ENCODE peak calls at places on chromosomes 7 and 10, in four cellular contexts. I is tibial nerve, Q is astrocyte, R is lower lobe of right lung. L is an unnamed sample. For H3K4me1, the result is how much of the 10 kb centered on the place peaks cover.

GRCh38 chr7:44738876-44739665 is 9.6 kb upstream of the ZMIZ2 start:
- DNase-seq in R (no peak), Q (no peak), I (no peak), L (no peak)

GRCh38 chr7:100367676-100368613 is 5.3 kb upstream of the PILRA start:
- DNase-seq in I (no peak), R (peak), Q (no peak), L (no peak)

GRCh38 chr10:29811751-29812427 is 177.1 kb upstream of the SVIL start:
- DNase-seq in R (no peak), I (peak), Q (peak), L (no peak)

GRCh38 chr10:69413221-69413865 is 3.4 kb downstream of the TACR2 start:
- DNase-seq in I (peak), Q (peak), R (no peak), L (no peak)

GRCh38 chr10:95758351-95759025 is 2.5 kb downstream of the ENTPD1 start:
- DNase-seq in I (no peak), R (no peak), Q (no peak), L (no peak)

GRCh38 chr7:24378871-24379608 is 95.0 kb downstream of the NPY start:
- DNase-seq in R (peak), I (no peak), Q (peak), L (no peak)

GRCh38 chr10:124329941-124330340 is 88.8 kb downstream of the OAT start:
- DNase-seq in R (no peak), Q (no peak), I (no peak), L (no peak)

GRCh38 chr10:58152698-58153263 is 114.9 kb downstream of the IPMK start:
- DNase-seq in R (peak), I (peak), Q (peak), L (no peak)

GRCh38 chr10:125084191-125085186 is 75.9 kb downstream of the CTBP2 start:
- DNase-seq in I (no peak), Q (peak), R (no peak), L (no peak)

GRCh38 chr10:22631646-22632278 is 82.6 kb downstream of the PIP4K2A start:
- DNase-seq in R (no peak), I (no peak), Q (peak), L (no peak)

GRCh38 chr10:104680467-104681401 is 39.6 kb downstream of the SORCS3 start:
- DNase-seq in R (no peak), I (no peak), Q (no peak), L (no peak)

GRCh38 chr7:64878684-64879083 is 24.4 kb upstream of the ZNF273 start:
- DNase-seq in Q (no peak), I (peak), R (no peak), L (no peak)

GRCh38 chr10:18144928-18145327 is 4.7 kb downstream of the CACNB2 start:
- DNase-seq in I (no peak), Q (no peak), R (no peak), L (no peak)

GRCh38 chr10:127911218-127911866 is 4.4 kb downstream of the PTPRE start:
- DNase-seq in I (no peak), Q (no peak), R (no peak), L (no peak)

GRCh38 chr7:55574062-55574717 is 1.9 kb upstream of the VOPP1 start:
- DNase-seq in R (no peak), Q (peak), I (no peak), L (no peak)

GRCh38 chr10:49283491-49283890 is 15.5 kb upstream of the C10orf71 start:
- DNase-seq in R (no peak), Q (no peak), I (no peak), L (no peak)

GRCh38 chr10:97250952-97251351 is 41.5 kb downstream of the ARHGAP19 start:
- DNase-seq in R (no peak), Q (no peak), I (no peak), L (no peak)

GRCh38 chr7:131623154-131623553 is 66.7 kb upstream of the PODXL start:
- DNase-seq in R (no peak), Q (peak), I (no peak), L (no peak)

GRCh38 chr7:24214670-24215069 is 69.3 kb upstream of the NPY start:
- DNase-seq in R (no peak), I (no peak), Q (no peak), L (no peak)

GRCh38 chr10:130741901-130742625 is 569.5 kb downstream of the TCERG1L start:
- DNase-seq in R (no peak), I (no peak), Q (no peak), L (no peak)

GRCh38 chr10:125687507-125688185 is 4.7 kb upstream of the TEX36 start:
- DNase-seq in I (no peak), Q (no peak), R (no peak), L (no peak)

GRCh38 chr7:77484785-77485184 is 52.3 kb upstream of the PTPN12 start:
- DNase-seq in I (no peak), Q (no peak), R (no peak), L (no peak)

GRCh38 chr7:81685263-81685868 is 84.5 kb downstream of the HGF start:
- DNase-seq in Q (no peak), R (no peak), I (no peak), L (no peak)

GRCh38 chr7:80858141-80858903 is 60.5 kb downstream of the SEMA3C start:
- DNase-seq in R (no peak), I (no peak), Q (peak), L (no peak)

GRCh38 chr7:126699707-126700106 is 553.0 kb downstream of the GRM8 start:
- DNase-seq in I (no peak), R (no peak), Q (no peak), L (no peak)

GRCh38 chr10:47247190-47248059 is 52.6 kb upstream of the GDF10 start:
- DNase-seq in I (no peak), R (no peak), Q (no peak), L (no peak)

GRCh38 chr7:102431617-102432298 is 1.6 kb upstream of the ORAI2 start:
- DNase-seq in R (no peak), Q (no peak), I (no peak), L (peak)

GRCh38 chr10:103584216-103585010 is 90.9 kb downstream of the NEURL1 start:
- DNase-seq in R (peak), Q (no peak), I (no peak), L (peak)

GRCh38 chr10:96772239-96772638 is 51.9 kb upstream of the PIK3AP1 start:
- DNase-seq in Q (no peak), R (no peak), I (no peak), L (no peak)

GRCh38 chr10:123896217-123896927 is 4.8 kb upstream of the CPXM2 start:
- DNase-seq in I (no peak), R (no peak), Q (no peak), L (no peak)

GRCh38 chr10:6020806-6021205 is 41.4 kb downstream of the IL2RA start:
- DNase-seq in Q (no peak), I (peak), R (no peak), L (no peak)

GRCh38 chr10:35382096-35382495 is 45.8 kb downstream of the CCNY start:
- DNase-seq in I (no peak), Q (no peak), R (no peak), L (no peak)

GRCh38 chr7:20786421-20786778 is 286 bp downstream of the SP8 start:
- DNase-seq in R (no peak), Q (no peak), I (no peak), L (no peak)

GRCh38 chr7:22140597-22140996 is 194.9 kb upstream of the CDCA7L start:
- DNase-seq in I (no peak), R (no peak), Q (peak), L (no peak)

GRCh38 chr7:47503283-47503682 is 78.6 kb downstream of the TNS3 start:
- DNase-seq in Q (peak), I (no peak), R (no peak), L (no peak)

GRCh38 chr7:18306696-18307095 is 188.9 kb upstream of the HDAC9 start:
- DNase-seq in R (no peak), I (no peak), Q (no peak), L (no peak)

GRCh38 chr7:29115130-29115529 is 31.2 kb downstream of the CPVL start:
- DNase-seq in R (no peak), Q (no peak), I (no peak), L (no peak)

GRCh38 chr10:73910401-73910763 is 550 bp upstream of the PLAU start:
- DNase-seq in R (no peak), Q (no peak), I (no peak), L (no peak)

GRCh38 chr7:147678943-147679342 is 911.6 kb upstream of the C7orf33 start:
- DNase-seq in I (no peak), Q (no peak), R (no peak), L (no peak)
- H3K4me1 ChIP-seq in I (under half), Q (under half), R (under half), L (under half)

GRCh38 chr10:113945075-113945686 is 90.7 kb downstream of the NHLRC2 start:
- DNase-seq in I (no peak), Q (peak), R (peak), L (no peak)
- H3K27ac ChIP-seq in I (no peak), Q (no peak), R (peak), L (no peak)

GRCh38 chr7:11193888-11194287 is 220.2 kb downstream of the PHF14 start:
- DNase-seq in I (no peak), R (no peak), Q (no peak), L (no peak)
- H3K4me3 ChIP-seq in I (peak), R (peak), Q (no peak), L (no peak)

GRCh38 chr7:7979556-7979955 is 11.0 kb downstream of the GLCCI1 start:
- DNase-seq in I (no peak), Q (no peak), R (no peak), L (no peak)
- H3K4me1 ChIP-seq in I (under half), Q (under half), R (under half), L (under half)

DNA sequence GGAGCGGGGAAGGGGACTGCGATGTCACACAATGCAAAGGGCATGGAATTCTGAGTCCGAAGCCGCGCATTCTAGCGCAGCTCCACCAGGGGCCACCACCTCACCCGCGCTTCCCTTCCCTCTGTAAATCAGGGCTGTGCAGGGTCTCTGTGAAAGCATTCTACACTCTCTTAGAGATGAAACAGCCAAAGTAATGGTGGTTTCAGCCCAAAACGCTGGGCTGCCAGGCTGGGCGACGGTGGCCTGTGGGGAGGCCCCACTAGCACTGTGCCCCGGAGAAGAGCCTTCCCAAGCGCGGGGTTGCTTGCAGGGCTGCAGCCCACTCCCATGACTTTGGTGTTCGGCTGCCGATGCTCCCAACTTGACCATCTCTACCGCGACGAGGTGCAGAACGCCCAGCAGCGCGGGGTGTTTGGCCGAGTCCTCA is 11.4 kb downstream of the ATG9B start:
- DNase-seq in R (no peak), Q (no peak), I (no peak), L (no peak)
- H3K27ac ChIP-seq in R (no peak), Q (no peak), I (no peak), L (peak)

GRCh38 chr7:12814107-12814506 is 126.7 kb downstream of the ARL4A start:
- DNase-seq in Q (no peak), I (no peak), R (no peak), L (no peak)

GRCh38 chr7:12814797-12815196 is 127.4 kb downstream of the ARL4A start:
- DNase-seq in I (no peak), R (no peak), Q (no peak), L (no peak)

GRCh38 chr7:12809476-12809875 is 122.0 kb downstream of the ARL4A start:
- DNase-seq in I (no peak), Q (no peak), R (no peak), L (no peak)

GRCh38 chr7:12815871-12816270 is 128.4 kb downstream of the ARL4A start:
- DNase-seq in I (no peak), Q (no peak), R (no peak), L (no peak)

DNA sequence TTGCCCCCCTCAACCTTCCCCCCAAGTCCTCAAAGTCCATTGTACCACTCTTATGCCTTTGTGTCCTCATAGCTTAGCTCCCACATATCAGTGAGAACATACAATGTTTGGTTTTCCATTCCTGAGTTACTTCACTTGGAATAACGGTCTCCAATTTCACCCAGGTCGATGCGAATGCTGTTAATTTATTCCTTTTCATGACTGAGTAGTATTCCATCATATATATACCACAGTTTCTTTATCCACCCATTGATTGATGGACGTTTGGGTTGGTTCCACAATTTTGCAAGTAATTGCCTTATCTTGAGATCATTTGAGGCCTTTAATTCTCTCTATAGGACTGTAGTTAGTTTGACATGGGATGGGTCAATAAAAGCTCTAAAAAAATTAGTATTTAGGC is 124.7 kb downstream of the ARL4A start:
- DNase-seq in Q (no peak), R (no peak), I (no peak), L (no peak)
- H3K4me3 ChIP-seq in Q (no peak), R (no peak), I (no peak), L (no peak)

GRCh38 chr7:150376560-150376959 is 2.6 kb upstream of the ZNF775 start:
- DNase-seq in I (no peak), Q (no peak), R (no peak), L (no peak)
- H3K4me1 ChIP-seq in I (under half), Q (under half), R (under half), L (under half)

L was measured in effector memory CD4-positive, alpha-beta T cell.